ENCODE peak calls at places on chromosomes 11 and 22, in five cellular contexts. M, L, O, T and Q are unnamed samples.

GRCh38 chr11:76314741-76315090 is 66.2 kb downstream of the THAP12 start:
- DNase-seq in T (no peak), L (no peak), O (no peak), M (peak; percentile 65), Q (peak; percentile 22)

GRCh38 chr11:18365736-18366135 is 28.6 kb upstream of the LDHA start:
- DNase-seq in L (no peak), T (no peak), O (no peak), M (no peak), Q (no peak)

GRCh38 chr11:57787920-57788716 is 26.5 kb downstream of the CTNND1 start:
- DNase-seq in O (no peak), T (no peak), M (peak; percentile 55), L (peak; percentile 15), Q (peak; percentile 21)

GRCh38 chr22:30649430-30650007 is 13.9 kb downstream of the SLC35E4 start:
- DNase-seq in O (no peak), T (peak; percentile 34), M (peak; percentile 77), L (no peak), Q (peak; percentile 66)

GRCh38 chr11:80980221-80980620 is 1539.4 kb upstream of the TENM4 start:
- DNase-seq in O (no peak), T (no peak), M (peak; percentile 4), L (no peak), Q (no peak)

GRCh38 chr11:91433284-91434010 is 791.2 kb upstream of the FAT3 start:
- DNase-seq in O (no peak), L (no peak), M (no peak), T (no peak), Q (no peak)

GRCh38 chr11:1054143-1055108 is 17.9 kb upstream of the MUC6 start:
- DNase-seq in M (no peak), T (no peak), L (no peak), O (peak; percentile 69), Q (peak; percentile 47)

GRCh38 chr22:39241632-39242388 is 3.0 kb downstream of the PDGFB start:
- DNase-seq in T (peak; percentile 37), M (no peak), L (no peak), O (no peak), Q (no peak)

GRCh38 chr11:76799061-76799804 is 16.1 kb downstream of the TSKU start:
- DNase-seq in M (peak; percentile 69), T (peak; percentile 61), L (peak; percentile 35), O (peak; percentile 81), Q (peak; percentile 91)

GRCh38 chr11:58659404-58659803 is 36.9 kb downstream of the CNTF start:
- DNase-seq in L (no peak), O (no peak), T (no peak), M (no peak), Q (no peak)

GRCh38 chr11:10499452-10500262 is 41.3 kb downstream of the RNF141 start:
- DNase-seq in T (no peak), M (no peak), L (no peak), O (no peak), Q (peak; percentile 8)

GRCh38 chr11:8259316-8259995 is 4.2 kb downstream of the LMO1 start:
- DNase-seq in L (no peak), T (no peak), M (no peak), O (no peak), Q (no peak)

GRCh38 chr11:65637794-65638317 is at the start of gene SIPA1:
- DNase-seq in L (peak; percentile 40), O (peak; percentile 40), M (peak; percentile 90), T (peak; percentile 64), Q (peak; percentile 90)

GRCh38 chr11:86062719-86063118 is 6.2 kb downstream of the PICALM start:
- DNase-seq in L (no peak), T (no peak), M (peak; percentile 60), O (no peak), Q (peak; percentile 23)

GRCh38 chr22:25853902-25854301 is 111.9 kb downstream of the MYO18B start:
- DNase-seq in T (no peak), M (no peak), O (peak; percentile 25), L (no peak), Q (no peak)

GRCh38 chr11:85945788-85946187 is 90.6 kb downstream of the CCDC83 start:
- DNase-seq in O (no peak), T (no peak), M (no peak), L (no peak), Q (no peak)

GRCh38 chr22:26429458-26430238 is 588 bp downstream of the ASPHD2 start:
- DNase-seq in T (no peak), M (no peak), L (no peak), O (no peak), Q (peak; percentile 22)

GRCh38 chr11:134942633-134943032 is 530.6 kb upstream of the B3GAT1 start:
- DNase-seq in O (no peak), M (peak; percentile 7), L (no peak), T (no peak), Q (no peak)

GRCh38 chr22:36405221-36405631 is 17.5 kb upstream of the MYH9 start:
- DNase-seq in L (no peak), T (no peak), M (no peak), O (no peak), Q (no peak)

GRCh38 chr22:37167981-37168647 is 18.4 kb upstream of the IL2RB start:
- DNase-seq in T (no peak), O (no peak), L (no peak), M (no peak), Q (no peak)

GRCh38 chr11:113934797-113935196 is 30.2 kb downstream of the HTR3B start:
- DNase-seq in M (no peak), T (no peak), O (peak; percentile 18), L (no peak), Q (no peak)